ENCODE peak calls at places on chromosomes 13 and 19, in nine cellular contexts. T is EL; H is stimulated activated CD4-positive, alpha-beta T cell treated with anti-CD3 and anti-CD28 coated beads, Interleukin-15, amount 100 ng/mL, for 1 hour; X is kidney glomerular epithelial cell; E is NCI-H774; I is ureter; O is endothelial cell; U is mammary epithelial cell; P is ascending aorta. D is an unnamed sample.
A peak's percentile ranks its signal among the peaks of the same experiment; 100 is the strongest.

GRCh38 chr19:11453468-11454341 is 18.3 kb downstream of the PRKCSH start:
- DNase-seq in T (no peak), H (no peak), X (no peak), E (no peak), I (no peak), O (peak; percentile 39), U (no peak), P (no peak), D (no peak)

GRCh38 chr13:59483441-59484116 is 680.1 kb downstream of the DIAPH3 start:
- DNase-seq in T (no peak), H (no peak), X (no peak), E (no peak), I (no peak), O (no peak), U (no peak), P (no peak), D (no peak)

GRCh38 chr19:48854103-48854502 is 14.3 kb downstream of the PLEKHA4 start:
- DNase-seq in T (no peak), H (no peak), X (no peak), E (no peak), I (no peak), O (no peak), U (no peak), P (no peak), D (peak; percentile 56)

GRCh38 chr19:36266375-36266961 is 51.6 kb downstream of the ZNF146 start:
- DNase-seq in T (peak; percentile 48), H (no peak), X (no peak), E (peak; percentile 13), I (peak; percentile 30), O (no peak), U (no peak), P (no peak), D (no peak)

GRCh38 chr13:35127466-35127865 is 185.4 kb downstream of the NBEA start:
- DNase-seq in T (no peak), H (no peak), X (no peak), E (no peak), I (no peak), O (no peak), U (no peak), P (no peak), D (no peak)

GRCh38 chr13:40664100-40665060 is 2.1 kb downstream of the FOXO1 start:
- DNase-seq in T (peak; percentile 40), H (peak; percentile 47), X (peak; percentile 28), E (no peak), I (peak; percentile 76), O (peak; percentile 47), U (peak; percentile 36), P (no peak), D (peak; percentile 41)

GRCh38 chr19:18294467-18294864 is 13.0 kb upstream of the JUND start:
- DNase-seq in T (no peak), H (peak; percentile 78), X (no peak), E (no peak), I (peak; percentile 78), O (no peak), U (peak; percentile 48), P (peak; percentile 73), D (no peak)

GRCh38 chr19:5128251-5128931 is 159.5 kb downstream of the KDM4B start:
- DNase-seq in T (peak; percentile 9), H (no peak), X (no peak), E (no peak), I (peak; percentile 64), O (no peak), U (no peak), P (no peak), D (no peak)

GRCh38 chr19:45876411-45877197 is 9.3 kb downstream of the IRF2BP1 start:
- DNase-seq in T (no peak), H (no peak), X (peak; percentile 8), E (no peak), I (no peak), O (peak; percentile 69), U (no peak), P (no peak), D (no peak)

GRCh38 chr19:48094843-48095203 is 15.8 kb downstream of the PLA2G4C start:
- DNase-seq in T (no peak), H (no peak), X (no peak), E (no peak), I (no peak), O (no peak), U (no peak), P (no peak), D (no peak)

GRCh38 chr13:98443329-98443728 is 133.6 kb downstream of the STK24 start:
- DNase-seq in T (peak; percentile 87), H (no peak), X (peak; percentile 70), E (no peak), I (no peak), O (no peak), U (peak; percentile 83), P (no peak), D (peak; percentile 52)

GRCh38 chr19:10636304-10636972 is 11.1 kb downstream of the SLC44A2 start:
- DNase-seq in T (no peak), H (no peak), X (no peak), E (no peak), I (no peak), O (no peak), U (no peak), P (no peak), D (no peak)